ENCODE peak calls at places on chromosomes 7 and 10, in five cellular contexts. One of them, this sample, is unnamed.

GRCh38 chr10:13187135-13187534 is 25.8 kb downstream of the MCM10 start:
- DNase-seq in HepG2: no peak
- DNase-seq in GM23338: no peak
- DNase-seq in astrocyte: no peak
- DNase-seq in fibroblast of lung: no peak
- DNase-seq in this sample: no peak

GRCh38 chr10:128152741-128153583 is 26.7 kb upstream of the MKI67 start:
- DNase-seq in fibroblast of lung: no peak
- DNase-seq in HepG2: no peak
- DNase-seq in GM23338: peak; percentile 37
- DNase-seq in astrocyte: no peak
- DNase-seq in this sample: no peak

GRCh38 chr10:88880287-88881094 is 446 bp downstream of the STAMBPL1 start:
- DNase-seq in fibroblast of lung: peak; percentile 76
- DNase-seq in GM23338: peak; percentile 87
- DNase-seq in astrocyte: peak; percentile 70
- DNase-seq in HepG2: peak; percentile 36
- DNase-seq in this sample: peak; percentile 86

GRCh38 chr10:118997379-118997778 is 32.1 kb upstream of the NANOS1 start:
- DNase-seq in astrocyte: no peak
- DNase-seq in fibroblast of lung: no peak
- DNase-seq in GM23338: no peak
- DNase-seq in HepG2: no peak
- DNase-seq in this sample: no peak

GRCh38 chr7:117895271-117895670 is 22.0 kb upstream of the CTTNBP2 start:
- DNase-seq in astrocyte: no peak
- DNase-seq in fibroblast of lung: no peak
- DNase-seq in HepG2: no peak
- DNase-seq in GM23338: no peak
- DNase-seq in this sample: no peak

GRCh38 chr7:21771261-21771660 is 174.4 kb downstream of the CDCA7L start:
- DNase-seq in HepG2: no peak
- DNase-seq in astrocyte: no peak
- DNase-seq in GM23338: no peak
- DNase-seq in fibroblast of lung: no peak
- DNase-seq in this sample: no peak

GRCh38 chr7:95365151-95365550 is 31.0 kb downstream of the PON3 start:
- DNase-seq in HepG2: peak; percentile 10
- DNase-seq in GM23338: no peak
- DNase-seq in astrocyte: peak; percentile 3
- DNase-seq in fibroblast of lung: no peak
- DNase-seq in this sample: no peak

GRCh38 chr7:142939226-142939910 is at the start of gene LLCFC1:
- DNase-seq in astrocyte: no peak
- DNase-seq in fibroblast of lung: no peak
- DNase-seq in GM23338: peak; percentile 84
- DNase-seq in HepG2: peak; percentile 13
- DNase-seq in this sample: peak; percentile 27

GRCh38 chr7:129417073-129417472 is 17.2 kb upstream of the STRIP2 start:
- DNase-seq in astrocyte: no peak
- DNase-seq in fibroblast of lung: no peak
- DNase-seq in HepG2: no peak
- DNase-seq in GM23338: no peak
- DNase-seq in this sample: no peak

GRCh38 chr10:120437541-120437940 is 19.5 kb upstream of the PLPP4 start:
- DNase-seq in astrocyte: no peak
- DNase-seq in fibroblast of lung: no peak
- DNase-seq in GM23338: no peak
- DNase-seq in HepG2: no peak
- DNase-seq in this sample: no peak

GRCh38 chr10:129744134-129744895 is 219.8 kb downstream of the EBF3 start:
- DNase-seq in HepG2: no peak
- DNase-seq in GM23338: no peak
- DNase-seq in fibroblast of lung: no peak
- DNase-seq in astrocyte: no peak
- DNase-seq in this sample: no peak

GRCh38 chr10:42953684-42954674 is 122.9 kb upstream of the RET start:
- DNase-seq in GM23338: no peak
- DNase-seq in HepG2: no peak
- DNase-seq in fibroblast of lung: no peak
- DNase-seq in astrocyte: no peak
- DNase-seq in this sample: no peak

GRCh38 chr7:80699030-80699638 is 60.7 kb downstream of the CD36 start:
- DNase-seq in HepG2: peak; percentile 25
- DNase-seq in astrocyte: no peak
- DNase-seq in fibroblast of lung: peak; percentile 73
- DNase-seq in GM23338: peak; percentile 77
- DNase-seq in this sample: peak; percentile 71

GRCh38 chr10:86518781-86519180 is 2.8 kb downstream of the WAPL start:
- DNase-seq in astrocyte: no peak
- DNase-seq in HepG2: no peak
- DNase-seq in fibroblast of lung: no peak
- DNase-seq in GM23338: no peak
- DNase-seq in this sample: no peak

GRCh38 chr7:132666786-132667185 is 90.5 kb upstream of the PLXNA4 start:
- DNase-seq in fibroblast of lung: no peak
- DNase-seq in HepG2: no peak
- DNase-seq in GM23338: no peak
- DNase-seq in astrocyte: no peak
- DNase-seq in this sample: no peak

GRCh38 chr7:117088623-117089199 is 135.4 kb downstream of the ST7 start:
- DNase-seq in GM23338: no peak
- DNase-seq in fibroblast of lung: no peak
- DNase-seq in HepG2: no peak
- DNase-seq in astrocyte: no peak
- DNase-seq in this sample: no peak

GRCh38 chr7:36652431-36652830 is 71.9 kb downstream of the AOAH start:
- DNase-seq in GM23338: no peak
- DNase-seq in HepG2: no peak
- DNase-seq in fibroblast of lung: no peak
- DNase-seq in astrocyte: no peak
- DNase-seq in this sample: no peak

GRCh38 chr10:52213511-52213831 is 100.6 kb upstream of the DKK1 start:
- DNase-seq in GM23338: peak; percentile 71
- DNase-seq in astrocyte: peak; percentile 27
- DNase-seq in HepG2: peak; percentile 47
- DNase-seq in fibroblast of lung: peak; percentile 61
- DNase-seq in this sample: peak; percentile 53

GRCh38 chr7:157543276-157543675 is 206.5 kb downstream of the DNAJB6 start:
- DNase-seq in HepG2: no peak
- DNase-seq in GM23338: no peak
- DNase-seq in astrocyte: no peak
- DNase-seq in fibroblast of lung: no peak
- DNase-seq in this sample: no peak

GRCh38 chr7:110962374-110962773 is 128.6 kb upstream of the LRRN3 start:
- DNase-seq in HepG2: no peak
- DNase-seq in GM23338: no peak
- DNase-seq in astrocyte: no peak
- DNase-seq in fibroblast of lung: no peak
- DNase-seq in this sample: no peak

GRCh38 chr10:71547290-71547689 is 150.6 kb downstream of the CDH23 start:
- DNase-seq in GM23338: no peak
- DNase-seq in astrocyte: no peak
- DNase-seq in HepG2: no peak
- DNase-seq in fibroblast of lung: no peak
- DNase-seq in this sample: no peak

GRCh38 chr7:2843711-2844152 is 376 bp downstream of the GNA12 start:
- DNase-seq in fibroblast of lung: peak; percentile 34
- DNase-seq in GM23338: no peak
- DNase-seq in HepG2: no peak
- DNase-seq in astrocyte: peak; percentile 10
- DNase-seq in this sample: peak; percentile 64

GRCh38 chr7:157125376-157126223 is 13.1 kb upstream of the UBE3C start:
- DNase-seq in astrocyte: no peak
- DNase-seq in GM23338: no peak
- DNase-seq in HepG2: no peak
- DNase-seq in fibroblast of lung: no peak
- DNase-seq in this sample: no peak

GRCh38 chr10:70232155-70232858 is 922 bp downstream of the PPA1 start:
- DNase-seq in HepG2: peak; percentile 71
- DNase-seq in fibroblast of lung: peak; percentile 58
- DNase-seq in GM23338: peak; percentile 54
- DNase-seq in astrocyte: peak; percentile 42
- DNase-seq in this sample: peak; percentile 82

GRCh38 chr7:75639071-75639892 is 99.5 kb downstream of the HIP1 start:
- DNase-seq in HepG2: no peak
- DNase-seq in astrocyte: peak; percentile 24
- DNase-seq in fibroblast of lung: peak; percentile 45
- DNase-seq in GM23338: peak; percentile 85
- DNase-seq in this sample: peak; percentile 61

GRCh38 chr7:2036786-2037185 is 196.0 kb downstream of the MAD1L1 start:
- DNase-seq in HepG2: no peak
- DNase-seq in fibroblast of lung: no peak
- DNase-seq in astrocyte: no peak
- DNase-seq in GM23338: no peak
- DNase-seq in this sample: no peak

GRCh38 chr10:32445036-32445435 is 904 bp upstream of the CCDC7 start:
- DNase-seq in HepG2: no peak
- DNase-seq in GM23338: no peak
- DNase-seq in astrocyte: no peak
- DNase-seq in fibroblast of lung: peak; percentile 5
- DNase-seq in this sample: no peak

GRCh38 chr7:54802841-54803240 is 43.8 kb upstream of the SEC61G start:
- DNase-seq in astrocyte: peak; percentile 23
- DNase-seq in HepG2: no peak
- DNase-seq in GM23338: no peak
- DNase-seq in fibroblast of lung: no peak
- DNase-seq in this sample: no peak

GRCh38 chr7:132250480-132251326 is 325.6 kb downstream of the PLXNA4 start:
- DNase-seq in GM23338: peak; percentile 15
- DNase-seq in astrocyte: no peak
- DNase-seq in HepG2: peak; percentile 55
- DNase-seq in fibroblast of lung: no peak
- DNase-seq in this sample: no peak

GRCh38 chr10:6083523-6084475 is 5.0 kb upstream of the RBM17 start:
- DNase-seq in HepG2: no peak
- DNase-seq in GM23338: no peak
- DNase-seq in fibroblast of lung: no peak
- DNase-seq in astrocyte: peak; percentile 62
- DNase-seq in this sample: no peak

GRCh38 chr7:100895956-100896742 is 461 bp upstream of the ACHE start:
- DNase-seq in fibroblast of lung: no peak
- DNase-seq in HepG2: no peak
- DNase-seq in astrocyte: no peak
- DNase-seq in GM23338: peak; percentile 51
- DNase-seq in this sample: peak; percentile 77
- TF ChIP-seq EZH2 in fibroblast of lung: peak; percentile 100
- TF ChIP-seq EZH2 in HepG2: peak; percentile 94
- TF ChIP-seq EZH2 in astrocyte: peak; percentile 97
- TF ChIP-seq EZH2 in GM23338: peak; percentile 86
- TF ChIP-seq EZH2 in this sample: peak; percentile 78

DNA sequence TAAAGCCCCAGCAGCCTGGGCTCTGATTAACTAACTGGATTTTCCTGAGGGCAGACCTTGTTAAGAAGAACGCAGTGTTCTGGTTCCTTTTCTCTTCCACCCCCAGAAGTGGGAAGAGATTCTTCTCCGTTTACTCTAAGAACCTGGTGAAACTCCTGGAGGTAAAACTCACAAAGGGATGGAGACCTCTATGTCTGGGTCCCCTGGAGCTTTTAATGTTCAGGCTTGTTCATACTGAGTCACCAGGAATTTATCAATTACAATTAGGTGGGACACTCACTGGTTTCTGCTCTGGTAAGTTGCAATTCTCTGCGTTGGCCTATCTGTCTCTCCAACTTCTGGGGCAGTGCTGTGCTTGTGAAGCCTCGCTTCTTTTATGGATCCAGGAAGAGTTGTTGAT is 73.3 kb upstream of the CACNB2 start:
- DNase-seq in HepG2: no peak
- DNase-seq in GM23338: no peak
- DNase-seq in fibroblast of lung: no peak
- DNase-seq in astrocyte: peak; percentile 60
- DNase-seq in this sample: no peak
- H2AFZ ChIP-seq in HepG2: no peak overlapping the region
- H2AFZ ChIP-seq in GM23338: peak overlapping the region; percentile 70
- H2AFZ ChIP-seq in fibroblast of lung: no peak overlapping the region
- H2AFZ ChIP-seq in astrocyte: peak overlapping the region; percentile 59
- H2AFZ ChIP-seq in this sample: no peak overlapping the region

GRCh38 chr10:22475857-22476600 is 130.7 kb downstream of the SPAG6 start:
- DNase-seq in astrocyte: no peak
- DNase-seq in fibroblast of lung: no peak
- DNase-seq in GM23338: peak; percentile 71
- DNase-seq in HepG2: no peak
- DNase-seq in this sample: peak; percentile 28
- TF ChIP-seq EZH2 in astrocyte: peak; percentile 78
- TF ChIP-seq EZH2 in fibroblast of lung: peak; percentile 93
- TF ChIP-seq EZH2 in GM23338: no peak
- TF ChIP-seq EZH2 in HepG2: no peak
- TF ChIP-seq EZH2 in this sample: peak; percentile 72

GRCh38 chr10:81873231-81873931 is 1.6 kb upstream of the NRG3 start:
- DNase-seq in GM23338: no peak
- DNase-seq in HepG2: no peak
- DNase-seq in fibroblast of lung: no peak
- DNase-seq in astrocyte: no peak
- DNase-seq in this sample: no peak

GRCh38 chr10:81876253-81876731 is 1.3 kb downstream of the NRG3 start:
- DNase-seq in HepG2: no peak
- DNase-seq in fibroblast of lung: no peak
- DNase-seq in astrocyte: no peak
- DNase-seq in GM23338: peak; percentile 72
- DNase-seq in this sample: peak; percentile 26

GRCh38 chr10:81873932-81874816 is 820 bp upstream of the NRG3 start:
- DNase-seq in fibroblast of lung: no peak
- DNase-seq in HepG2: no peak
- DNase-seq in GM23338: peak; percentile 92
- DNase-seq in astrocyte: peak; percentile 12
- DNase-seq in this sample: peak; percentile 85

GRCh38 chr10:81875680-81876252 is 772 bp downstream of the NRG3 start:
- DNase-seq in HepG2: no peak
- DNase-seq in fibroblast of lung: no peak
- DNase-seq in GM23338: peak; percentile 18
- DNase-seq in astrocyte: no peak
- DNase-seq in this sample: peak; percentile 5

DNA sequence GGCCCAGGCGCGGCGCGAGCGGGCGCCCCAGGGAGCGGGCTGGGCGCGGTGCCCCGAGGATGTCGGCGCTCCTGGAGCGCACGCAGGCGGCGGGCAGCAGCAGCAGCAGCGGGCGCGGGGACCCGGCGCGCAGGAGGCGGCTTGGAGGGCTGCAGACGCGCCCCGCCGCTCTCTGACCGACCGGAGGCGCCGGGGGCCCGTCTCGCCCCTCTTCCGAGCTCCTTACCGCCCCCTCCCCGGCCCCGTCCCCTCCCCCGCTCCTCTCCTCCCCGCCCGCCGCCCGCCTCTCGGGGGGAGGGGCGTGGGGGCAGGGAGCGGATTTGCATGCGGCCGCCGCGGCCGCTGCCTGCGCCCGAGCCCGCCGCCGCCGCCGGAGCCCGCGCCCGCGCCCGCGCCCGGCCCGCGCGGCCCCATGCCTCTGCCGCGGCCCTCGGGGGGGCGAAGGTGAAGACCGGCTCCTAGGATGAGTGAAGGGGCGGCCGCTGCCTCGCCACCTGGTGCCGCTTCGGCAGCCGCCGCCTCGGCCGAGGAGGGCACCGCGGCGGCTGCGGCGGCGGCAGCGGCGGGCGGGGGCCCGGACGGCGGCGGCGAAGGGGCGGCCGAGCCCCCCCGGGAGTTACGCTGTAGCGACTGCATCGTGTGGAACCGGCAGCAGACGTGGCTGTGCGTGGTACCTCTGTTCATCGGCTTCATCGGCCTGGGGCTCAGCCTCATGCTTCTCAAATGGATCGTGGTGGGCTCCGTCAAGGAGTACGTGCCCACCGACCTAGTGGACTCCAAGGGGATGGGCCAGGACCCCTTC is at the start of gene NRG3:
- DNase-seq in astrocyte: no peak
- DNase-seq in fibroblast of lung: no peak
- DNase-seq in HepG2: no peak
- DNase-seq in GM23338: peak; percentile 53
- DNase-seq in this sample: no peak
- H2AFZ ChIP-seq in astrocyte: peak within 1 kb of the TSS; percentile 69
- H2AFZ ChIP-seq in fibroblast of lung: no peak within 1 kb of the TSS
- H2AFZ ChIP-seq in HepG2: no peak within 1 kb of the TSS
- H2AFZ ChIP-seq in GM23338: peak within 1 kb of the TSS; percentile 96
- H2AFZ ChIP-seq in this sample: no peak within 1 kb of the TSS